ENCODE peak calls at places on chromosomes 1 and 21, in seven cellular contexts. One of them, this sample, is unnamed.

GRCh38 chr1:81432654-81433109 is 368.1 kb upstream of the ADGRL2 start:
- DNase-seq in tibial artery: no peak
- DNase-seq in thyroid gland: no peak
- DNase-seq in left lung: no peak
- DNase-seq in SK-N-SH: no peak
- DNase-seq in psoas muscle: no peak
- DNase-seq in cardiac muscle cell: no peak
- DNase-seq in this sample: no peak

GRCh38 chr1:71210746-71211145 is 129.9 kb upstream of the ZRANB2 start:
- DNase-seq in SK-N-SH: no peak
- DNase-seq in tibial artery: no peak
- DNase-seq in left lung: no peak
- DNase-seq in cardiac muscle cell: no peak
- DNase-seq in psoas muscle: no peak
- DNase-seq in thyroid gland: no peak
- DNase-seq in this sample: no peak

GRCh38 chr1:6460349-6461236 is 5.4 kb downstream of the TNFRSF25 start:
- DNase-seq in SK-N-SH: no peak
- DNase-seq in psoas muscle: no peak
- DNase-seq in left lung: no peak
- DNase-seq in thyroid gland: no peak
- DNase-seq in tibial artery: no peak
- DNase-seq in cardiac muscle cell: peak
- DNase-seq in this sample: no peak

GRCh38 chr1:27027575-27028250 is 15.1 kb upstream of the TENT5B start:
- DNase-seq in SK-N-SH: no peak
- DNase-seq in psoas muscle: peak
- DNase-seq in left lung: no peak
- DNase-seq in cardiac muscle cell: peak
- DNase-seq in thyroid gland: no peak
- DNase-seq in tibial artery: no peak
- DNase-seq in this sample: no peak

GRCh38 chr1:203338335-203339036 is 12.4 kb downstream of the FMOD start:
- DNase-seq in thyroid gland: peak
- DNase-seq in cardiac muscle cell: peak
- DNase-seq in psoas muscle: peak
- DNase-seq in tibial artery: no peak
- DNase-seq in SK-N-SH: peak
- DNase-seq in left lung: peak
- DNase-seq in this sample: peak

GRCh38 chr1:8342325-8342724 is 24.4 kb downstream of the SLC45A1 start:
- DNase-seq in thyroid gland: no peak
- DNase-seq in psoas muscle: peak
- DNase-seq in tibial artery: peak
- DNase-seq in SK-N-SH: no peak
- DNase-seq in left lung: no peak
- DNase-seq in cardiac muscle cell: peak
- DNase-seq in this sample: no peak

GRCh38 chr1:81179239-81179638 is 621.5 kb upstream of the ADGRL2 start:
- DNase-seq in tibial artery: no peak
- DNase-seq in psoas muscle: no peak
- DNase-seq in cardiac muscle cell: peak
- DNase-seq in SK-N-SH: no peak
- DNase-seq in thyroid gland: no peak
- DNase-seq in left lung: no peak
- DNase-seq in this sample: no peak

GRCh38 chr1:153888518-153888917 is 34.3 kb downstream of the GATAD2B start:
- DNase-seq in psoas muscle: no peak
- DNase-seq in cardiac muscle cell: peak
- DNase-seq in left lung: no peak
- DNase-seq in tibial artery: no peak
- DNase-seq in thyroid gland: no peak
- DNase-seq in SK-N-SH: no peak
- DNase-seq in this sample: no peak

GRCh38 chr1:111214086-111214801 is 13.3 kb upstream of the CHI3L2 start:
- DNase-seq in left lung: no peak
- DNase-seq in psoas muscle: no peak
- DNase-seq in tibial artery: no peak
- DNase-seq in SK-N-SH: no peak
- DNase-seq in thyroid gland: no peak
- DNase-seq in cardiac muscle cell: no peak
- DNase-seq in this sample: no peak

GRCh38 chr1:240073097-240073496 is 18.6 kb upstream of the FMN2 start:
- DNase-seq in psoas muscle: no peak
- DNase-seq in thyroid gland: no peak
- DNase-seq in SK-N-SH: no peak
- DNase-seq in left lung: no peak
- DNase-seq in cardiac muscle cell: no peak
- DNase-seq in tibial artery: no peak
- DNase-seq in this sample: no peak

GRCh38 chr1:230717251-230717650 is 3.3 kb upstream of the AGT start:
- DNase-seq in thyroid gland: no peak
- DNase-seq in tibial artery: no peak
- DNase-seq in psoas muscle: no peak
- DNase-seq in SK-N-SH: no peak
- DNase-seq in cardiac muscle cell: no peak
- DNase-seq in left lung: no peak
- DNase-seq in this sample: no peak

GRCh38 chr21:14875704-14876364 is 189.0 kb downstream of the NRIP1 start:
- DNase-seq in cardiac muscle cell: no peak
- DNase-seq in psoas muscle: no peak
- DNase-seq in thyroid gland: peak
- DNase-seq in SK-N-SH: no peak
- DNase-seq in tibial artery: no peak
- DNase-seq in left lung: no peak
- DNase-seq in this sample: no peak
- TF ChIP-seq CTCF in cardiac muscle cell: no peak
- TF ChIP-seq CTCF in psoas muscle: no peak
- TF ChIP-seq CTCF in thyroid gland: no peak
- TF ChIP-seq CTCF in SK-N-SH: no peak
- TF ChIP-seq CTCF in tibial artery: no peak
- TF ChIP-seq CTCF in left lung: no peak
- TF ChIP-seq CTCF in this sample: no peak

DNA sequence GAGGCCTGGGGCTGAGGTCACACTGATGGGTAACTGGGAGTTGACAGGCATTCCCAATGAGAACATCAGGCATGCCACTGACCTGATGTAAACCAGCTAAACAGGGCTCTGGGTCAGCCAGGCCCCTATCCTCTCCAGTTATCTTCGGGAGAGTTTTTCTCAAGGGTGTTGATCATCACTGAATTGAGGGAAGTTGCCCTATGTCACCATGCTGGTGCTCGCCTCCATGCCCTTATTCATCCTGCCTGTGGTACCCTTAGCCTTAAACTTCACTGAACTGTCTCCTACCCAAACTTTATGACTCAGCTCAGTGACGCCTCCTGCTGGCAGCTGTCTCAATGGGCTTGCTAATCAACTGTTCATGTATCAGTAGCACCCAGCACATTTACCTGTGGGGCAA is 80.7 kb upstream of the TNR start:
- DNase-seq in SK-N-SH: no peak
- DNase-seq in left lung: no peak
- DNase-seq in cardiac muscle cell: no peak
- DNase-seq in tibial artery: no peak
- DNase-seq in thyroid gland: no peak
- DNase-seq in psoas muscle: no peak
- DNase-seq in this sample: peak
- TF ChIP-seq CTCF in SK-N-SH: peak
- TF ChIP-seq CTCF in left lung: no peak
- TF ChIP-seq CTCF in cardiac muscle cell: peak
- TF ChIP-seq CTCF in tibial artery: no peak
- TF ChIP-seq CTCF in thyroid gland: no peak
- TF ChIP-seq CTCF in psoas muscle: no peak
- TF ChIP-seq CTCF in this sample: peak

DNA sequence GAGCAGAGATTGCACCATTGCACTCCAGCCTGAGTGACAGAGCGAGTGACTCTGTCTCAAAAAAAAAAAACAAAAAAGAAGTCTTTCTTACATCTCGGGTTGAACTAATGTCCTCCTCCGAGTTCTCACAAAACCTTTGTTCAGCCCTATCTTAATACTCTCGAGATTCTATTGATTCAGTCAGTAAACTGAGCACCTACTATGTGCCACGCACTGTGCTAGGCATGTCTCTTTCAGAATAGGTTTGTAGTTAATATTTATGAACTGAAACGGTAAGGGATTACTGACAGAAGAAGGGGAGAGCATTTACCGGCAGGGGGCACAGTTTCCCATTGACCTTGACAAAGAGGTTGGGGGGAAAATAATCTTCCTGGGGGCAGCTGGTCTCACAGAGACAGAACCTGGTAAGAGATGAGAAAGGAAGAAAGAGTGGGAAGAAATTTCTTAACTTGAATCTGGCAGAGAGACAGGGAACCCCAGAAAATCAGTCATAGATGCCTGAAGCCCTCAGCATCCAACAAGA is 3.4 kb downstream of the PIAS3 start:
- DNase-seq in psoas muscle: no peak
- DNase-seq in tibial artery: peak
- DNase-seq in SK-N-SH: no peak
- DNase-seq in thyroid gland: no peak
- DNase-seq in left lung: no peak
- DNase-seq in cardiac muscle cell: no peak
- DNase-seq in this sample: no peak
- TF ChIP-seq CTCF in psoas muscle: no peak
- TF ChIP-seq CTCF in tibial artery: no peak
- TF ChIP-seq CTCF in SK-N-SH: no peak
- TF ChIP-seq CTCF in thyroid gland: no peak
- TF ChIP-seq CTCF in left lung: no peak
- TF ChIP-seq CTCF in cardiac muscle cell: peak
- TF ChIP-seq CTCF in this sample: no peak

GRCh38 chr1:109191377-109191776 is 22.3 kb upstream of the SARS1 start:
- DNase-seq in left lung: no peak
- DNase-seq in thyroid gland: no peak
- DNase-seq in psoas muscle: no peak
- DNase-seq in cardiac muscle cell: no peak
- DNase-seq in tibial artery: no peak
- DNase-seq in SK-N-SH: no peak
- DNase-seq in this sample: no peak
- TF ChIP-seq CTCF in left lung: no peak
- TF ChIP-seq CTCF in thyroid gland: no peak
- TF ChIP-seq CTCF in psoas muscle: no peak
- TF ChIP-seq CTCF in cardiac muscle cell: no peak
- TF ChIP-seq CTCF in tibial artery: no peak
- TF ChIP-seq CTCF in SK-N-SH: no peak
- TF ChIP-seq CTCF in this sample: no peak

DNA sequence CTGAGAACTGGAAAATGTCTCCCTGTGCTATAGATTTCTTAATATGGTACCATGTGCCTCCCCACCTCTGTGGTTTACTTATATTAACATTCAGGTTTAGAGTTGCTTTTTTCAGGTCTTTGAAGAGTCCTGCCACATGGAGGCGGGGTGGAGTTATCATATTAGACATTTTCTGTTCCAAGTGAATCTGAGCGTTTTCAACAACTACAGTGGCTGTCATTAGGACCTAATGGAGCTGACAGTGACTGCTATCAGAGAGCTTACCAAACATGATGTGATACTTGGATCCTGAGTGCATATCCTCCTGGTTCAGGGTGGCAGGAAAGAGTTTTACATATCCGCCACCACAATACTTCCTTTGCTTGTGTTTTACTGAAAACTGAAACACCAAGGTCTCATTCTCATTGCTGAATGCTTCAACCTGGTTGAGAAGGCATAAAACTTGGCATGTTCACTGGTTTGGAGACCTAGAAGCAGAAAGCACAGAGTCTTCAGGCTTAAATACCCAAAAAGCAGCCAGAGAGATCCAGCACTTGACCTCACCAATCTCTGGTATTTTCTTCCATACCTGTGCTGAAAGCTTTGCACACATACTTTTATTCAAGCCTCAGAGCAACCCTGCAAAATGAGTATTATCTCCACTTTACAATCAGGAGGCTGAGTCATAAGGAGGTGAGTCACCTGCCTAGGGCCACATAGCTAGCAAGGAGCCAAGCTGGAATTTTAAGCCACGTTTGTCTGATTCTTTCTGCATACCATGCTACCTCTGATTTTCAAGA is 47.4 kb upstream of the OSBPL9 start:
- DNase-seq in thyroid gland: peak
- DNase-seq in left lung: peak
- DNase-seq in cardiac muscle cell: peak
- DNase-seq in tibial artery: no peak
- DNase-seq in SK-N-SH: no peak
- DNase-seq in psoas muscle: no peak
- DNase-seq in this sample: no peak
- TF ChIP-seq CTCF in thyroid gland: no peak
- TF ChIP-seq CTCF in left lung: no peak
- TF ChIP-seq CTCF in cardiac muscle cell: peak
- TF ChIP-seq CTCF in tibial artery: no peak
- TF ChIP-seq CTCF in SK-N-SH: peak
- TF ChIP-seq CTCF in psoas muscle: no peak
- TF ChIP-seq CTCF in this sample: no peak

GRCh38 chr1:211698161-211699026 is 23.0 kb upstream of the NEK2 start:
- DNase-seq in tibial artery: peak
- DNase-seq in left lung: peak
- DNase-seq in thyroid gland: peak
- DNase-seq in cardiac muscle cell: peak
- DNase-seq in SK-N-SH: peak
- DNase-seq in psoas muscle: peak
- DNase-seq in this sample: peak

GRCh38 chr1:211699059-211699458 is 23.6 kb upstream of the NEK2 start:
- DNase-seq in left lung: no peak
- DNase-seq in thyroid gland: no peak
- DNase-seq in tibial artery: no peak
- DNase-seq in cardiac muscle cell: no peak
- DNase-seq in psoas muscle: no peak
- DNase-seq in SK-N-SH: no peak
- DNase-seq in this sample: no peak

GRCh38 chr1:211697356-211697755 is 21.9 kb upstream of the NEK2 start:
- DNase-seq in thyroid gland: no peak
- DNase-seq in psoas muscle: no peak
- DNase-seq in tibial artery: no peak
- DNase-seq in cardiac muscle cell: no peak
- DNase-seq in SK-N-SH: no peak
- DNase-seq in left lung: no peak
- DNase-seq in this sample: no peak

DNA sequence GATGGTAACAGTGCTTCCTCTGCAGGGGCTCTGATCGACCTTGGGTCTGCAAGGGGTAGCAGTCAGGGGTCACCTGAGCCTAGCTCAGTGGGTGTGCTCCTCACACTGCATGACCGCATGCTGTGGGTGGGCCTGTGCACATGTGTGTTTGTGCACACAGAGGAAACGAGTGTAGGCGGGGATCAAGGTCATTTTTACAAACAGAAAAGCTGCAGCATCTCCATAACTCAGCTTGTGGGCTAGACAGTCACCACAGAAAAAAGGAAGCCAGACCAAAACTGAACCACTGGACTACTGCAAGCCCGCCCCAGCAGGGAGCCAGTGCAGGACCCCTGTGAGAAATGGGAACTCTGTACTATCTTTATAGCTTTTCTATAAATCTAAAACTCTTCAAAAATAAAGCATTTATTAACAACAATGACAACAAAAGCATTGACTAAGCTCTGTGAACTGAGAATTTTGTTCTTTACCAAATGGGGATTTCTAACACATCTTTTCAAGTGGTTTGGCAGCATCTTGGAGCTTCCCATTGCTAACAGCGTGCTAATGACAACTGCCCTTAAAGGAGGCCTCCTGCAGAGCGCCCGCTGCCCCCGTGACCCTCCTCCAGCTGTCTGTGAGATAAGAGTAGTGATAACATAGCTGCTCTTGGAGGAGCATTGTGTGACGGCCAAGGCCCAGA is 19.9 kb upstream of the NEK2 start:
- DNase-seq in left lung: no peak
- DNase-seq in cardiac muscle cell: peak
- DNase-seq in thyroid gland: no peak
- DNase-seq in SK-N-SH: no peak
- DNase-seq in tibial artery: no peak
- DNase-seq in psoas muscle: no peak
- DNase-seq in this sample: no peak
- TF ChIP-seq CTCF in left lung: no peak
- TF ChIP-seq CTCF in cardiac muscle cell: no peak
- TF ChIP-seq CTCF in thyroid gland: no peak
- TF ChIP-seq CTCF in SK-N-SH: no peak
- TF ChIP-seq CTCF in tibial artery: no peak
- TF ChIP-seq CTCF in psoas muscle: no peak
- TF ChIP-seq CTCF in this sample: no peak

This sample was measured in endothelial cell.